ENCODE peak calls at places on chromosomes 11 and 22, in six cellular contexts. W is GM12891, D is K562, C is H1, G is HepG2, T is GM12878. Y is an unnamed sample.

GRCh38 chr11:34632105-34632780 is 11.3 kb downstream of the EHF start:
- DNase-seq in W (no peak), D (no peak), C (no peak), G (no peak), T (no peak), Y (no peak)

GRCh38 chr11:33701831-33702230 is 1.2 kb upstream of the C11orf91 start:
- DNase-seq in W (no peak), D (no peak), C (no peak), G (no peak), T (no peak), Y (no peak)

GRCh38 chr11:18100926-18101656 is 4.8 kb downstream of the SAAL1 start:
- DNase-seq in W (no peak), D (no peak), C (no peak), G (no peak), T (no peak), Y (no peak)

GRCh38 chr22:32623943-32624342 is 149.3 kb downstream of the FBXO7 start:
- DNase-seq in W (no peak), D (no peak), C (no peak), G (peak; percentile 12), T (no peak), Y (no peak)

GRCh38 chr22:23300476-23300875 is 120.2 kb downstream of the BCR start:
- DNase-seq in W (no peak), D (no peak), C (no peak), G (no peak), T (no peak), Y (no peak)

GRCh38 chr11:6443269-6444003 is 2.6 kb upstream of the HPX start:
- DNase-seq in W (peak; percentile 40), D (peak; percentile 77), C (no peak), G (peak; percentile 28), T (no peak), Y (peak; percentile 50)

GRCh38 chr22:19038728-19039447 is 83.3 kb downstream of the DGCR2 start:
- DNase-seq in W (no peak), D (no peak), C (no peak), G (no peak), T (no peak), Y (no peak)

GRCh38 chr22:42412744-42413220 is 19.4 kb downstream of the NFAM1 start:
- DNase-seq in W (no peak), D (peak; percentile 57), C (no peak), G (no peak), T (no peak), Y (no peak)

GRCh38 chr11:15714641-15715399 is 600.1 kb downstream of the INSC start:
- DNase-seq in W (no peak), D (no peak), C (no peak), G (no peak), T (no peak), Y (no peak)

GRCh38 chr22:25884121-25884520 is 142.1 kb downstream of the MYO18B start:
- DNase-seq in W (no peak), D (no peak), C (no peak), G (no peak), T (no peak), Y (no peak)

GRCh38 chr11:24588075-24588474 is 91.2 kb downstream of the LUZP2 start:
- DNase-seq in W (no peak), D (no peak), C (no peak), G (no peak), T (no peak), Y (no peak)

GRCh38 chr22:44664149-44664548 is 37.9 kb upstream of the PRR5 start:
- DNase-seq in W (no peak), D (no peak), C (no peak), G (no peak), T (no peak), Y (no peak)

GRCh38 chr11:4065601-4066377 is 28.8 kb upstream of the RRM1 start:
- DNase-seq in W (no peak), D (no peak), C (peak; percentile 2), G (no peak), T (no peak), Y (no peak)

GRCh38 chr11:69912911-69913451 is 93.8 kb upstream of the FGF3 start:
- DNase-seq in W (no peak), D (no peak), C (no peak), G (no peak), T (no peak), Y (no peak)

GRCh38 chr11:45079943-45080719 is 66.3 kb upstream of the PRDM11 start:
- DNase-seq in W (peak; percentile 57), D (no peak), C (no peak), G (no peak), T (no peak), Y (peak; percentile 47)

GRCh38 chr11:86741489-86742435 is 58.6 kb upstream of the PRSS23 start:
- DNase-seq in W (no peak), D (no peak), C (no peak), G (peak; percentile 81), T (no peak), Y (no peak)

GRCh38 chr22:41350087-41350486 is 31.7 kb upstream of the TEF start:
- DNase-seq in W (no peak), D (peak; percentile 47), C (no peak), G (no peak), T (no peak), Y (no peak)

DNA sequence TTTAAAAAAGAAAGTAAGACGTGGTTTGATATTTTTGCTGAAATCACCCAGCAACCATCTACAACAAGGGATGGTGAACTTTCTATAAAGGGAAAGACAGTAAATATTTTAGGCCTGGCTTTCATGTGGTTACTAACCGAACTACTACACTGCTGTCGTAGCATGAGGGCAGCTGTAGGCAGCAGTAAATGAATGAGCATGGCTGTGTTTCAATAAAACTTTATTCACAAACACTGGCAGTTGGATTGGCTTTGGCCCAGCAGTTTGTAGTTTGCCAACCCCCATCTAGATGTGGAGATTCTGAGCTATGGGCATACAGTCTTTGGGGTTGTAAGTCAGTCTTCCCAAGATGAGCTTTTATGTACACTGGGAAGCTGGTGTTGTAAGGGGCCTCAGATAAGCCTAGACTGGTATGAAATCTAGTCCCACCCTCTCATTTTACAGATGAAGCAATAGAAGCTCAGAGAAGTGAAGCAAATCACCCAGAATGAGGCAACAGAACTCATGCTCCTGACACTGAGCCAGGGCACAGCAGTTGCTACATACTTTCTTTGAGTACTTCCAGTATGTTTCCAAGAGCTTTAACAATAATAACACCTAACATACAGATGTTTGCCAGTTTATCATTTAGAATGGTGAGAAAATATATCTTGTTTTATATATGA is 204.4 kb downstream of the ADAMTS15 start:
- DNase-seq in W (no peak), D (no peak), C (no peak), G (no peak), T (no peak), Y (no peak)
- TF ChIP-seq TAF1 in W (no peak), D (no peak), C (no peak), G (no peak), T (no peak), Y (no peak)

GRCh38 chr22:50281384-50281760 is 11.2 kb upstream of the MAPK11 start:
- DNase-seq in W (no peak), D (no peak), C (no peak), G (no peak), T (no peak), Y (no peak)

GRCh38 chr22:50282361-50283144 is 12.4 kb upstream of the MAPK11 start:
- DNase-seq in W (no peak), D (no peak), C (no peak), G (no peak), T (no peak), Y (no peak)

GRCh38 chr22:50280708-50281383 is 10.7 kb upstream of the MAPK11 start:
- DNase-seq in W (no peak), D (no peak), C (no peak), G (no peak), T (no peak), Y (no peak)

GRCh38 chr22:50280022-50280707 is 10.0 kb upstream of the MAPK11 start:
- DNase-seq in W (no peak), D (no peak), C (no peak), G (no peak), T (no peak), Y (no peak)

DNA sequence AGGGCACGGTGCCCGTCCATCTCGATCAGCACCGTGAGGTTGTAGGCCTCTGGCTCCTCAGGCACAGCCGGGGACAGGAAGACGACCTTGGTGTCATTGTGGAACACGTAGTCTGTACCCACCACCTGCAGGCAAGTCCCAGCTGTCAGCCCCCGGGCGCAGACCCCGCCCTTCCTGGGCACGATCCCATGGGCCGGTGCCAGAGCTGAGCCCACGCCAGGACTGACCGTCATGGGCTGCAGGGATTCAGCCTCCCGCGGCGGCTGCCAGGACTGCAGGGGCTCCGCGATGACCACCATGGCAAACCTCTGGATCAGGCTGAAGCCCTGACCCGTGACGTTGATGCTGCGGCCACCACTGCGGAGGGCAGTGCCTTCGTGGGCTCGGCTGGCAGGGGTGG is 11.8 kb upstream of the MAPK11 start:
- DNase-seq in W (no peak), D (no peak), C (no peak), G (no peak), T (no peak), Y (no peak)
- TF ChIP-seq POLR2AphosphoS5 in W (no peak), D (no peak), C (no peak), G (no peak), T (no peak), Y (no peak)

DNA sequence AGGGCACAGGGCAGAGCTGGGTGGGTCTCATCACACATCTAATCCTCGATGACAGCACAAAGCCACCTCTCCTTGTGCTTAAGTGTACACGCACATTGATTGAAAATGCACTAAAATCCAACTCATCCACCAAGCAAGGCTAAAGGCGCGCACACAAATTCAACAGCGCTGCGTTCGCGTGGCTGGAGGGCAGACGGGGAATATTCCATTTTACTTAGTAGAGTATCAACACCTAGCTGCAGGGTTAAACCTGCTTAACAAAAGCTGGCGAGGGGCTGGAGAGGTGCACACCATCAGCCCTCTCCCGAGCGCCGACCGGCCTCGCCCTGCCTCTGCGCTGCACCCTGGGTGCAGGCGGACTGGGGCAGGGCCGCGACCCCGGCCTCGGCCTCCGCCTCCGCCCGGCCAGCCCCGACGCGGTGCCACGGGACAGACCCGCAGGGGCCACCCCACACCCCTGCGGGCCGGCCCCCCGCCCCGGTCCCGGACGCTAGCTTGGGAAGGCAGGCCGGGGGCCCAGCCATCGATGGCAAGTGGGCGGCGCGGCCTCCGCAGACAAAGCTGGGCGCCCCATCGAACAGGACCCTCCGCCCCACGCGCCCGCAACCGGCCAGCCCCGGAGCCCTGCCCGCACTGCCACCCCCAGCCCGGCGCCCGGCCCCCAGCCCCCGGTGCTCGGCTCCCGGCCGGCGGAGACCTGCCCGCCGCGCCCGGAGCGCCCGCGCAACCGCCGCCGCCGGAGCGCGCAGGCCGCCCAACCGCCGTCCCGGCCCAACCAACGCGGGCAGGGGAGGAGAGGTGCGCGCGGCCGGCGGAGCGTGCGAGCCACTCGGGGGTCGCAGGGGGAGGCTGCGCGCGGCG is 914 bp downstream of the PRDM10 start:
- DNase-seq in W (peak; percentile 24), D (peak; percentile 44), C (no peak), G (peak; percentile 28), T (no peak), Y (peak; percentile 39)
- TF ChIP-seq POLR2A in W (peak; percentile 36), D (peak; percentile 23), C (peak; percentile 61), G (peak; percentile 72), T (peak; percentile 9), Y (no peak)

DNA sequence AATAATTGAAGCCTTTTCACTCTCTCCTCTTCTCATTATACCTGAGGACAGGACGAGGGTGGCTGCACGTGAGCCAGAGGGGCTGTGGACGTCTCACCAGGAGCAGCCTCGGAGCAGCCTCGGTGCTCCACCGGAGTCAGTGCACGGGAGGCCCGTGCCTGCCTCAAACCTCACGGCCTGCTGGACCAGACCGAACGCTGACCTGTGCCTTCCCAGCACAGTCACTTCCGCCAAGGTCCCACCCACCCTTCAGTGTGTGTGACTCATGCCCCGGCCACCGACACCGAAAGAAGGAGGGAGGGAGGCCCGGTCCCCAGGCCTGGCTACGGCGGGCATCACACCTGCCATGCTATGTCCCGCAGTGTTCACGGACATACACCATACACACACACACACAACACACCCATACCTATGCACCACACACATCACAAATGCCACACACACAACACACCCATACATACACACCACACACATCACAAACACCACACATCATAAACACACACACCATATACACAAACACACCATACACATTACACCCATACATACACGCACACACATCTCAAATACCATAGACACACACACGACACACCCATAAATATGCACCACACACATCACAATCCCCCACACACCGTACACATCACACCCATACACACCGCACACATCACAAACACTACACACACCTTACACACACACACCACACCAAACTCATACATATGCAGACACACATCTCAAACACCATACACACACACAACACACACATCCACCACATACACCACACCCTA is 1506.5 kb downstream of the TBC1D22A start:
- DNase-seq in W (no peak), D (peak; percentile 13), C (no peak), G (no peak), T (no peak), Y (no peak)
- TF ChIP-seq TAF1 in W (no peak), D (no peak), C (no peak), G (no peak), T (no peak), Y (no peak)

Y was measured in GM12892.